ENCODE peak calls at places on chromosomes 5 and 9, in four cellular contexts. U is GM23248, T is PC-3, B is GM23338. K is an unnamed sample.

GRCh38 chr9:136180586-136180985 is 24.3 kb downstream of the LHX3 start:
- DNase-seq in U (no peak), T (no peak), B (no peak), K (no peak)

GRCh38 chr5:94505327-94506080 is 112.9 kb downstream of the KIAA0825 start:
- DNase-seq in T (no peak), U (peak), B (no peak), K (no peak)

GRCh38 chr5:157912621-157913325 is 53.8 kb upstream of the CLINT1 start:
- DNase-seq in B (no peak), U (no peak), T (peak), K (peak)

GRCh38 chr5:119347996-119348395 is 7.8 kb upstream of the TNFAIP8 start:
- DNase-seq in U (peak), T (no peak), B (no peak), K (no peak)

GRCh38 chr5:2075365-2075764 is 192.6 kb upstream of the IRX4 start:
- DNase-seq in T (no peak), U (no peak), B (no peak), K (no peak)

GRCh38 chr5:38382898-38383297 is 124.5 kb downstream of the EGFLAM start:
- DNase-seq in T (peak), B (peak), U (peak), K (peak)

GRCh38 chr9:3330792-3331420 is 194.9 kb downstream of the RFX3 start:
- DNase-seq in T (peak), B (no peak), U (peak), K (no peak)

GRCh38 chr9:97852399-97853055 is 499 bp upstream of the FOXE1 start:
- DNase-seq in B (peak), U (no peak), T (no peak), K (peak)

GRCh38 chr5:131534995-131535394 is 100.0 kb downstream of the RAPGEF6 start:
- DNase-seq in T (no peak), U (no peak), B (no peak), K (no peak)

GRCh38 chr5:77120086-77120485 is 33.0 kb upstream of the ZBED3 start:
- DNase-seq in U (no peak), B (no peak), T (no peak), K (no peak)

GRCh38 chr9:113462781-113463286 is 693 bp upstream of the RGS3 start:
- DNase-seq in T (no peak), U (no peak), B (no peak), K (peak)
- TF ChIP-seq EZH2 in T (no peak), U (no peak), B (no peak), K (no peak)

GRCh38 chr9:124215956-124216355 is 41.8 kb upstream of the NEK6 start:
- DNase-seq in U (no peak), T (no peak), B (no peak), K (no peak)

GRCh38 chr9:124217839-124218437 is 39.8 kb upstream of the NEK6 start:
- DNase-seq in B (no peak), U (no peak), T (no peak), K (no peak)

GRCh38 chr9:124214596-124215550 is 42.9 kb upstream of the NEK6 start:
- DNase-seq in T (no peak), B (no peak), U (no peak), K (no peak)

GRCh38 chr9:124215551-124215910 is 42.2 kb upstream of the NEK6 start:
- DNase-seq in B (no peak), T (no peak), U (no peak), K (no peak)

DNA sequence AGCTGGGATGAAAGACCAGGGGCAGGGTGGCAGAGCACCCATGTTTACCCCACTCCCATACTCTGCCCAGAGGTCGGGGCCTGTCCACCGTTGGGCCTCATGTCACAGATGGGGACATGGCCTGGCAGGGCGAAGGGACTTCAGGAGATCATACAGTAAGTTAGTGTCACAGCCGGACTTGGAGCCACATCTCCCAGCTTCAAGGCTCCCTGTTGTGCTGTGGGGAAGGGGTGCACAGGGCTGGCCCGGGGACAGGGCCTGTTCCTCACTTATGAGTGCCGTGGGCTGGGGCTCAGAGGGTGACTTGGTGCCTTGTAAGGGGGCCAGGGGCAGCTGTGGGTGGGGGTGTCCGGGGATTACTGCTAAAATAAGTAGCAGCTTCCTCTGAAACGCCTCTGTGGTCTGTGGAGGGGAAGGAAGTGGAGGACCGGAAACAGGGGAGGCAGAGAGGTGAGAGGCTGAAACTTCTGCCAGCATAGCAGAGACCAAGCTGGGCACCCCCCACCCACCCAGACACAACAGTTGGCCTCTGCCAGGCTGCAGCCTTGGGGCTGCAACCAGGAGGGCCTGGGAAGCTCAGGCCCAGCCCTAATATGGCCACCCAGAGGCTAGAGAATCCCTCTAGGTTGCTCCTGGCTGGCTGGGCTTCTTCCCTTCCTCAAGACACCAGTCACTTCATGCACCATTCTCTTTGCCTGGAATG is 41.1 kb upstream of the NEK6 start:
- DNase-seq in U (no peak), T (no peak), B (no peak), K (no peak)
- H3K4me3 ChIP-seq in U (no peak), T (no peak), B (no peak), K (no peak)

DNA sequence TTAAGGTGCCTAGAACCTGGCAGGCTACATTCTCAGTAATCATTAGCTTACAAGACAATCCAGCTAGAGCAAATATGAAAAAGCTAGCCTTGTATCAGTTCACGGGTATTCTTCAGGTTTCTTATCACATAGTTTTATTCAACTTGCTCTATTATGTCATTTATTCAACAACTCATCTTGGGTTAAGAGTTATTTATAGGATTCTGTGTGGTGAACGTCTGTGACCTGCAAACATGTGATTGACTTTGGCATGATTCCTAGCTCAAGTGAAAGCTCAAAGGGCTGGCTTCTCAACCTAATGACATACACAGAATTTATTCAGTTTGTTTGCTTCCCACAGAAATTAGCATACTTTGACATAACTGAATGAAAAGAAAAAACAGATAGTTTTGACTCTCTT is 173.1 kb downstream of the PLPPR1 start:
- DNase-seq in T (no peak), U (no peak), B (no peak), K (no peak)
- TF ChIP-seq EZH2phosphoT487 in T (no peak), U (no peak), B (no peak), K (no peak)

GRCh38 chr5:154475613-154476342 is 2.2 kb downstream of the HAND1 start:
- DNase-seq in B (peak), U (no peak), T (no peak), K (peak)
- TF ChIP-seq EZH2 in B (peak), U (peak), T (no peak), K (no peak)

DNA sequence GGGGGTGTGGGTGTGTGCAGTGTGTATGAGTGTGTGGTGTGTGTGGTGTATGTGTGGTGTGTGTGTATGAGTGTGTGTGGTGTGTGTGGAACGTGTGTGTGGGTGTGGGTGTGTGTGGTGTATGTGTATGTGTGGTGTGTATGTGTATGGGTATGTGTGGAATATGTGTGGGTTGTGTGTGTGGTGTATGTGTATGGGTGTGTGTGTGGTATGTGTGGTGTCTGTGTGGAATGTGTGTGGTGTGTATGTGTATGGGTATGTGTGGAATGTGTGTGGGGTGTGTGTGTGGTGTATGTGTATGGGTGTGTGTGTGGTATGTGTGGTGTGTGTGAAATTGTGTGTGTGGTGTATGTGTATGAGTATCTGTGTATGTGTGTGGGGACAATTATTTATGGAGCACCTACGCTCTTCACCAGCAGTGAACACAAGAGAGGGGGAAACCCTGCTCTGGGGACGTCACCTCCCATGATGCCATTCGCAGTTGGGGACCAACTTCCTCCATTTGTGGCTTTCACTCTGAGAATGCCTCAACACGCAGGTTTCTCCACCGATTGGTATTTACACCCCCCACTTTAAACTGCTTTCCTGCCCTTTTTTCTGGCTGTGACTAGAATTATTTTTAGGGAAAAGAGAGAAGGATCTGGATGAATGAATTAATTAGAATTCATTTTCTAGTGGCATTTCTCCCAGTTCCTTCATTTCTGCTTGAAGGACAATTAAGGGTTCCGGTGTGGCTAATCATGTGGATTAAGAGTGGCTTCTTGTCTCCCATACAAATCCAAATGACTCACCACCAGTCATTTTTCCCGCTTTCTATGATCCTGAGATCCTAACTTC is 238.1 kb downstream of the ROR2 start:
- DNase-seq in B (no peak), U (peak), T (peak), K (no peak)
- H3K4me3 ChIP-seq in B (no peak), U (no peak), T (no peak), K (no peak)

K was measured in neural progenitor cell.